ENCODE peak calls at places on chromosome 17, in six cellular contexts. One of them, this sample, is unnamed. For H3K9me3 and H3K4me1, the result is how much of the 10 kb centered on the place peaks cover.

GRCh38 chr17:12078791-12079190 is 58.1 kb downstream of the MAP2K4 start:
- DNase-seq in heart right ventricle: no peak
- DNase-seq in tibial artery: no peak
- DNase-seq in lung: no peak
- DNase-seq in GM23248: peak
- DNase-seq in hepatocyte: no peak
- DNase-seq in this sample: no peak

GRCh38 chr17:17151962-17152361 is 54.2 kb downstream of the PLD6 start:
- DNase-seq in tibial artery: peak
- DNase-seq in lung: peak
- DNase-seq in heart right ventricle: peak
- DNase-seq in hepatocyte: peak
- DNase-seq in GM23248: peak
- DNase-seq in this sample: no peak

GRCh38 chr17:64608571-64608981 is 53.5 kb downstream of the SMURF2 start:
- DNase-seq in heart right ventricle: no peak
- DNase-seq in tibial artery: no peak
- DNase-seq in GM23248: peak
- DNase-seq in lung: no peak
- DNase-seq in hepatocyte: no peak
- DNase-seq in this sample: no peak

GRCh38 chr17:43779145-43780125 is 658 bp upstream of the DUSP3 start:
- DNase-seq in GM23248: no peak
- DNase-seq in lung: no peak
- DNase-seq in tibial artery: no peak
- DNase-seq in heart right ventricle: no peak
- DNase-seq in hepatocyte: no peak
- DNase-seq in this sample: peak

GRCh38 chr17:76125391-76125675 is 15.7 kb downstream of the FOXJ1 start:
- DNase-seq in tibial artery: no peak
- DNase-seq in lung: no peak
- DNase-seq in GM23248: no peak
- DNase-seq in heart right ventricle: no peak
- DNase-seq in hepatocyte: no peak
- DNase-seq in this sample: no peak

GRCh38 chr17:66426397-66427033 is 124.1 kb downstream of the PRKCA start:
- DNase-seq in heart right ventricle: no peak
- DNase-seq in lung: no peak
- DNase-seq in hepatocyte: no peak
- DNase-seq in tibial artery: no peak
- DNase-seq in GM23248: peak
- DNase-seq in this sample: peak

GRCh38 chr17:17561408-17562144 is 29.9 kb downstream of the PEMT start:
- DNase-seq in lung: peak
- DNase-seq in heart right ventricle: no peak
- DNase-seq in hepatocyte: no peak
- DNase-seq in GM23248: no peak
- DNase-seq in tibial artery: peak
- DNase-seq in this sample: no peak

GRCh38 chr17:21841839-21842238 is 149.5 kb downstream of the KCNJ18 start:
- DNase-seq in tibial artery: no peak
- DNase-seq in hepatocyte: no peak
- DNase-seq in GM23248: no peak
- DNase-seq in heart right ventricle: no peak
- DNase-seq in lung: no peak
- DNase-seq in this sample: no peak

GRCh38 chr17:17190188-17190587 is 15.9 kb downstream of the PLD6 start:
- DNase-seq in GM23248: no peak
- DNase-seq in lung: no peak
- DNase-seq in tibial artery: no peak
- DNase-seq in heart right ventricle: no peak
- DNase-seq in hepatocyte: no peak
- DNase-seq in this sample: no peak

GRCh38 chr17:74954665-74955421 is 17.7 kb downstream of the HID1 start:
- DNase-seq in tibial artery: no peak
- DNase-seq in heart right ventricle: no peak
- DNase-seq in lung: no peak
- DNase-seq in GM23248: no peak
- DNase-seq in hepatocyte: no peak
- DNase-seq in this sample: no peak

GRCh38 chr17:15123593-15124590 is 141.2 kb downstream of the PMP22 start:
- DNase-seq in lung: no peak
- DNase-seq in hepatocyte: no peak
- DNase-seq in GM23248: peak
- DNase-seq in heart right ventricle: no peak
- DNase-seq in tibial artery: no peak
- DNase-seq in this sample: no peak

GRCh38 chr17:51000835-51001638 is 119.6 kb downstream of the SPAG9 start:
- DNase-seq in tibial artery: no peak
- DNase-seq in lung: no peak
- DNase-seq in GM23248: peak
- DNase-seq in hepatocyte: peak
- DNase-seq in heart right ventricle: peak
- DNase-seq in this sample: no peak

GRCh38 chr17:47987240-47987835 is 16.4 kb downstream of the CDK5RAP3 start:
- DNase-seq in lung: no peak
- DNase-seq in heart right ventricle: no peak
- DNase-seq in hepatocyte: peak
- DNase-seq in tibial artery: no peak
- DNase-seq in GM23248: peak
- DNase-seq in this sample: no peak

GRCh38 chr17:4584835-4585187 is 482 bp downstream of the SMTNL2 start:
- DNase-seq in heart right ventricle: no peak
- DNase-seq in tibial artery: no peak
- DNase-seq in hepatocyte: no peak
- DNase-seq in lung: no peak
- DNase-seq in GM23248: no peak
- DNase-seq in this sample: no peak
- H3K4me3 ChIP-seq in heart right ventricle: peak
- H3K4me3 ChIP-seq in tibial artery: peak
- H3K4me3 ChIP-seq in hepatocyte: peak
- H3K4me3 ChIP-seq in lung: no peak
- H3K4me3 ChIP-seq in GM23248: no peak
- H3K4me3 ChIP-seq in this sample: peak

DNA sequence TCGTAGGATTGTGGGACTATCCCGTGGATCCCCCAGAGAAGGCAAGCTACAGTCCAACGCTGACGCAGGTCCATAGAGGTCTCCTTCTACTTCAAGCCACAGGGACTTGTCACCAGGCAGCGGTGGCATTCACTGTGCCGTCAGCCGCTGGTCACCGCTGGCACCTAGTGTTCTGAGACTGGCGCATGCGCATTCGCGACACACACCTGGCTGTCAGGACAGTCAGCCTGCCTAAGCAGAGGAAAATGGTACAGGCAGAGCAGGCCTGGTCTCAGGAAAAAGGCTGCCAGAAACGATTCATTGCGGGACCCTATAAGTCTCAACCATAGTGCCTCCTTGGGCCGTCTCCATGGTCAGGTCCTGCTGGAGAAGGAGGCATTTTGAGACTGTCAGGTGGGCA is 138.0 kb upstream of the WSB1 start:
- DNase-seq in heart right ventricle: no peak
- DNase-seq in tibial artery: peak
- DNase-seq in lung: no peak
- DNase-seq in GM23248: no peak
- DNase-seq in hepatocyte: no peak
- DNase-seq in this sample: no peak
- H3K9me3 ChIP-seq in heart right ventricle: under half
- H3K9me3 ChIP-seq in tibial artery: under half
- H3K9me3 ChIP-seq in lung: under half
- H3K9me3 ChIP-seq in GM23248: under half
- H3K9me3 ChIP-seq in hepatocyte: under half
- H3K9me3 ChIP-seq in this sample: under half

GRCh38 chr17:29294580-29294900 is 592 bp upstream of the NUFIP2 start:
- DNase-seq in GM23248: no peak
- DNase-seq in tibial artery: no peak
- DNase-seq in lung: no peak
- DNase-seq in heart right ventricle: no peak
- DNase-seq in hepatocyte: no peak
- DNase-seq in this sample: no peak

GRCh38 chr17:29292992-29293889 is 707 bp downstream of the NUFIP2 start:
- DNase-seq in heart right ventricle: peak
- DNase-seq in lung: peak
- DNase-seq in GM23248: peak
- DNase-seq in tibial artery: peak
- DNase-seq in hepatocyte: peak
- DNase-seq in this sample: peak

GRCh38 chr17:29295420-29295819 is 1.5 kb upstream of the NUFIP2 start:
- DNase-seq in heart right ventricle: no peak
- DNase-seq in GM23248: no peak
- DNase-seq in hepatocyte: no peak
- DNase-seq in tibial artery: no peak
- DNase-seq in lung: no peak
- DNase-seq in this sample: no peak

GRCh38 chr17:29292071-29292991 is 1.6 kb downstream of the NUFIP2 start:
- DNase-seq in lung: peak
- DNase-seq in GM23248: peak
- DNase-seq in hepatocyte: peak
- DNase-seq in tibial artery: peak
- DNase-seq in heart right ventricle: peak
- DNase-seq in this sample: peak

DNA sequence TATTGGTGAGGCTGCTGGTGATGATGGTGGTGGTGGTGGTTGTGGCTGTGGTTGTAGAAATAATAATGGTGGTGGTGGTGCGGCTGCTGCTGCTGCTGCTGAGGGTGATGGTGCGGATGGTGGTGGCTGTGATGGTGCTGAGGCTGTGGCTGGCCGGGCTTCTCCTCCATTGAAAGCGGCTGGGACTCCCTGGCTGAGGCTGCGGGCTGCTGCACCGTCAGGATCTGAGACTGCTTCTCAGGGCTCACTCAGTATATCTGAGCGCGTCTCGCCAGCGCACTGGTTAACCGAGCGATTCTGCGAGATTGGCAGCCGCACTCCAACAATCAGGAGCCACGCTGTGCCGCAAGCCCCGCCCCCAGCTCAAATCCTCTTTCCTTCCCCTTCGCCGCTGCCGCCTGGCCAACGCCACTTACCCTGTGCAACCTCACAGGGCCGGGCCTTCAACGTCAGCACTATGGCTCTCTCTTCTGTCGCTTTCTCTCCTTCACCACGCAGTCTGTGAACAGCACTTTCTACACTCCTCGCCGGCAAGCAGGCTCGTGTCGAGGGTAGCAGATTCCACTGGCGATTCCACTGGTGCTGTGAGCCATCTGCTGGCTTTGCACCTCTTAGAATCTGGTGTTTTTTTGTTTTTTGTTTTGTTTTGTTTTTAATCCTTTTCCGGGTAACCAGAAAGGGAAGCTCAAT is at the start of gene NUFIP2:
- DNase-seq in lung: peak
- DNase-seq in GM23248: peak
- DNase-seq in heart right ventricle: peak
- DNase-seq in hepatocyte: peak
- DNase-seq in tibial artery: peak
- DNase-seq in this sample: peak
- H3K4me1 ChIP-seq in lung: under half
- H3K4me1 ChIP-seq in GM23248: under half
- H3K4me1 ChIP-seq in heart right ventricle: under half
- H3K4me1 ChIP-seq in hepatocyte: under half
- H3K4me1 ChIP-seq in tibial artery: under half
- H3K4me1 ChIP-seq in this sample: under half

DNA sequence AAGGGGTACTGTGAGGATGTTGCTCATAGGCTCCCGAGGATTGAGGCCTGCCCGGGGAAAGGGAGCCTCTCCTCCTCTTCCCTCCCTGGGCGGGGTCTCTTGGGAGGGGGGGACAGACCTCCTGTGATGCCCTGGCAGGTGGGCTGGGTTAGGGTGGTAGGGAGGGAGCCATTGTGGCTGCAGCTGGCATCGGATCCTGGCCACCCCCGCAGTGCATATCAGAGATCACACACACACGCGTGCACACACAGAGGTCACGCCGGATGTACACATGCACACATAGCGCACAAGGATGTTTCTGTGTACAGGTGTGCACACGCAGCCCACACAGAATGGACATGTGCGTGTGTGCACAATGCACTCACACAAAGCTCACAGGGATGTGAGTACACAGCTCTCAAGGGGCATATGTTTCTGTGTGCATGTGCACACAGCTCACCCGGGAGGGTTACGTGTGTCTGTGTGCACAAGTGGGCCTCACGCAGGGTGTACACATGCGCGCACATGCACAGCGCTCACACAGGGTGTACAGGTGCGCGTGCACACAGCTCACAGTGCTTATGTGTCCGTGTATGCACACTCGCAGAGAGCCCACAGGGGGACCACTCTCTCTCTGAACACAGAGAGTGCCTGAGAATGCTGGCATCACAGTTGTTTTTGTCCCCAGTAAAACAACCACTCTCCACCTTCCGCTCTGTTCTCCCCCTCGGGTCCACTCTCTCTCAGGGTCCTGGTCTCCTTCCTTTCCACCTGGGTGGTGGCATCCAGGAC is 2.4 kb downstream of the GJD3 start:
- DNase-seq in hepatocyte: no peak
- DNase-seq in lung: no peak
- DNase-seq in tibial artery: no peak
- DNase-seq in heart right ventricle: no peak
- DNase-seq in GM23248: no peak
- DNase-seq in this sample: no peak
- H3K4me3 ChIP-seq in hepatocyte: no peak
- H3K4me3 ChIP-seq in lung: no peak
- H3K4me3 ChIP-seq in tibial artery: peak
- H3K4me3 ChIP-seq in heart right ventricle: peak
- H3K4me3 ChIP-seq in GM23248: peak
- H3K4me3 ChIP-seq in this sample: peak

GRCh38 chr17:71334041-71334781 is 786.6 kb upstream of the SOX9 start:
- DNase-seq in lung: no peak
- DNase-seq in GM23248: peak
- DNase-seq in heart right ventricle: no peak
- DNase-seq in tibial artery: no peak
- DNase-seq in hepatocyte: no peak
- DNase-seq in this sample: no peak
- H3K9me3 ChIP-seq in lung: under half
- H3K9me3 ChIP-seq in GM23248: under half
- H3K9me3 ChIP-seq in heart right ventricle: under half
- H3K9me3 ChIP-seq in tibial artery: under half
- H3K9me3 ChIP-seq in hepatocyte: under half
- H3K9me3 ChIP-seq in this sample: under half